ENCODE peak calls at places on chromosomes 6 and 20, in six cellular contexts. One of them, this sample, is unnamed.

GRCh38 chr6:138596126-138596525 is 96.8 kb upstream of the NHSL1 start:
- DNase-seq in mucosa of gallbladder: no peak
- DNase-seq in uterus: no peak
- DNase-seq in HT1080: no peak
- DNase-seq in astrocyte of the spinal cord: no peak
- DNase-seq in non-pigmented ciliary epithelial cell: no peak
- DNase-seq in this sample: no peak

GRCh38 chr20:37202267-37202943 is 23.1 kb upstream of the MROH8 start:
- DNase-seq in mucosa of gallbladder: peak
- DNase-seq in uterus: peak
- DNase-seq in HT1080: peak
- DNase-seq in astrocyte of the spinal cord: peak
- DNase-seq in non-pigmented ciliary epithelial cell: peak
- DNase-seq in this sample: peak

GRCh38 chr20:33995053-33995816 is 1.5 kb downstream of the RALY start:
- DNase-seq in mucosa of gallbladder: no peak
- DNase-seq in uterus: no peak
- DNase-seq in HT1080: no peak
- DNase-seq in astrocyte of the spinal cord: peak
- DNase-seq in non-pigmented ciliary epithelial cell: no peak
- DNase-seq in this sample: peak

GRCh38 chr6:161374971-161375873 is 101.4 kb upstream of the AGPAT4 start:
- DNase-seq in mucosa of gallbladder: peak
- DNase-seq in uterus: peak
- DNase-seq in HT1080: no peak
- DNase-seq in astrocyte of the spinal cord: peak
- DNase-seq in non-pigmented ciliary epithelial cell: no peak
- DNase-seq in this sample: peak

GRCh38 chr20:12331236-12331635 is 413.5 kb downstream of the BTBD3 start:
- DNase-seq in mucosa of gallbladder: no peak
- DNase-seq in uterus: no peak
- DNase-seq in HT1080: no peak
- DNase-seq in astrocyte of the spinal cord: no peak
- DNase-seq in non-pigmented ciliary epithelial cell: no peak
- DNase-seq in this sample: no peak

GRCh38 chr6:5314191-5314865 is 53.0 kb downstream of the FARS2 start:
- DNase-seq in mucosa of gallbladder: no peak
- DNase-seq in uterus: no peak
- DNase-seq in HT1080: no peak
- DNase-seq in astrocyte of the spinal cord: no peak
- DNase-seq in non-pigmented ciliary epithelial cell: no peak
- DNase-seq in this sample: no peak

GRCh38 chr20:32155017-32155965 is 45.8 kb downstream of the TM9SF4 start:
- DNase-seq in mucosa of gallbladder: peak
- DNase-seq in uterus: peak
- DNase-seq in HT1080: peak
- DNase-seq in astrocyte of the spinal cord: peak
- DNase-seq in non-pigmented ciliary epithelial cell: peak
- DNase-seq in this sample: peak

GRCh38 chr6:135577059-135577538 is 79.6 kb upstream of the AHI1 start:
- DNase-seq in mucosa of gallbladder: no peak
- DNase-seq in uterus: no peak
- DNase-seq in HT1080: no peak
- DNase-seq in astrocyte of the spinal cord: no peak
- DNase-seq in non-pigmented ciliary epithelial cell: no peak
- DNase-seq in this sample: no peak

GRCh38 chr6:154932562-154933027 is 62.5 kb upstream of the TIAM2 start:
- DNase-seq in mucosa of gallbladder: no peak
- DNase-seq in uterus: no peak
- DNase-seq in HT1080: peak
- DNase-seq in astrocyte of the spinal cord: peak
- DNase-seq in non-pigmented ciliary epithelial cell: peak
- DNase-seq in this sample: peak

GRCh38 chr6:170452767-170453545 is 100.2 kb downstream of the PSMB1 start:
- DNase-seq in mucosa of gallbladder: no peak
- DNase-seq in uterus: no peak
- DNase-seq in HT1080: no peak
- DNase-seq in astrocyte of the spinal cord: no peak
- DNase-seq in non-pigmented ciliary epithelial cell: no peak
- DNase-seq in this sample: no peak